ENCODE peak calls at places on chromosome 7, in nine cellular contexts. Y, R, W, I, F, H, L, M and E are unnamed samples.
A peak's percentile ranks its signal among the peaks of the same experiment; 100 is the strongest.

GRCh38 chr7:87875151-87876039 is 765 bp downstream of the SLC25A40 start:
- DNase-seq in Y (no peak), R (peak; percentile 41), W (no peak), I (no peak), F (peak; percentile 24), H (no peak), L (peak; percentile 63), M (no peak), E (no peak)

GRCh38 chr7:130324270-130324669 is 20.3 kb upstream of the CPA5 start:
- DNase-seq in Y (no peak), R (no peak), W (no peak), I (no peak), F (no peak), H (no peak), L (no peak), M (no peak), E (no peak)

GRCh38 chr7:73871163-73872011 is 10.4 kb downstream of the TMEM270 start:
- DNase-seq in Y (no peak), R (peak; percentile 26), W (no peak), I (peak; percentile 75), F (no peak), H (peak; percentile 38), L (no peak), M (no peak), E (no peak)

GRCh38 chr7:46386428-46387399 is 465.6 kb upstream of the IGFBP3 start:
- DNase-seq in Y (no peak), R (no peak), W (no peak), I (no peak), F (no peak), H (no peak), L (no peak), M (no peak), E (no peak)

GRCh38 chr7:108413782-108414492 is 42.3 kb downstream of the NRCAM start:
- DNase-seq in Y (no peak), R (no peak), W (no peak), I (no peak), F (no peak), H (no peak), L (no peak), M (no peak), E (no peak)

GRCh38 chr7:73429218-73429617 is 4.4 kb upstream of the FZD9 start:
- DNase-seq in Y (no peak), R (no peak), W (no peak), I (no peak), F (no peak), H (no peak), L (no peak), M (no peak), E (no peak)

GRCh38 chr7:21355406-21355874 is 72.4 kb upstream of the SP4 start:
- DNase-seq in Y (no peak), R (peak; percentile 33), W (no peak), I (no peak), F (no peak), H (peak; percentile 44), L (no peak), M (no peak), E (no peak)

GRCh38 chr7:45328397-45329080 is 170.9 kb downstream of the RAMP3 start:
- DNase-seq in Y (no peak), R (no peak), W (no peak), I (no peak), F (no peak), H (no peak), L (no peak), M (no peak), E (no peak)

GRCh38 chr7:17434191-17434590 is 135.7 kb downstream of the AHR start:
- DNase-seq in Y (no peak), R (no peak), W (no peak), I (no peak), F (no peak), H (no peak), L (no peak), M (no peak), E (no peak)

GRCh38 chr7:81924494-81924893 is 154.6 kb upstream of the HGF start:
- DNase-seq in Y (no peak), R (no peak), W (no peak), I (no peak), F (no peak), H (no peak), L (no peak), M (no peak), E (no peak)

GRCh38 chr7:4916115-4916514 is 32.6 kb upstream of the RADIL start:
- DNase-seq in Y (no peak), R (no peak), W (no peak), I (no peak), F (no peak), H (no peak), L (no peak), M (no peak), E (no peak)

GRCh38 chr7:56105508-56105907 is 768 bp downstream of the CHCHD2 start:
- DNase-seq in Y (no peak), R (peak; percentile 29), W (no peak), I (no peak), F (no peak), H (no peak), L (no peak), M (peak; percentile 39), E (no peak)

GRCh38 chr7:158110034-158110590 is 477.5 kb downstream of the PTPRN2 start:
- DNase-seq in Y (no peak), R (no peak), W (no peak), I (no peak), F (no peak), H (no peak), L (no peak), M (no peak), E (no peak)

GRCh38 chr7:132328760-132329159 is 247.5 kb downstream of the PLXNA4 start:
- DNase-seq in Y (no peak), R (no peak), W (no peak), I (no peak), F (no peak), H (no peak), L (no peak), M (no peak), E (no peak)

GRCh38 chr7:43108255-43109011 is 4.0 kb upstream of the HECW1 start:
- DNase-seq in Y (peak; percentile 69), R (peak; percentile 53), W (no peak), I (peak; percentile 81), F (peak; percentile 46), H (peak; percentile 74), L (no peak), M (peak; percentile 44), E (peak; percentile 45)

GRCh38 chr7:30925117-30925516 is 13.5 kb downstream of the AQP1 start:
- DNase-seq in Y (peak; percentile 30), R (no peak), W (no peak), I (no peak), F (no peak), H (no peak), L (no peak), M (no peak), E (no peak)

GRCh38 chr7:124765401-124766352 is at the start of gene GPR37:
- DNase-seq in Y (peak; percentile 78), R (peak; percentile 59), W (no peak), I (peak; percentile 92), F (peak; percentile 59), H (peak; percentile 79), L (peak; percentile 74), M (peak; percentile 32), E (peak; percentile 41)

GRCh38 chr7:9083837-9084236 is 650.4 kb downstream of the NXPH1 start:
- DNase-seq in Y (no peak), R (no peak), W (no peak), I (no peak), F (no peak), H (no peak), L (no peak), M (no peak), E (no peak)

GRCh38 chr7:102464577-102465280 is at the start of the genes ALKBH4 and LRWD1:
- DNase-seq in Y (peak; percentile 96), R (peak; percentile 95), W (peak; percentile 97), I (peak; percentile 100), F (peak; percentile 91), H (peak; percentile 100), L (peak; percentile 96), M (peak; percentile 76), E (peak; percentile 88)
- TF ChIP-seq POLR2AphosphoS5 in Y (no peak), R (peak; percentile 69), W (peak; percentile 80), I (peak; percentile 82), F (peak; percentile 79), H (peak; percentile 85), L (peak; percentile 76), M (peak; percentile 95), E (no peak)

DNA sequence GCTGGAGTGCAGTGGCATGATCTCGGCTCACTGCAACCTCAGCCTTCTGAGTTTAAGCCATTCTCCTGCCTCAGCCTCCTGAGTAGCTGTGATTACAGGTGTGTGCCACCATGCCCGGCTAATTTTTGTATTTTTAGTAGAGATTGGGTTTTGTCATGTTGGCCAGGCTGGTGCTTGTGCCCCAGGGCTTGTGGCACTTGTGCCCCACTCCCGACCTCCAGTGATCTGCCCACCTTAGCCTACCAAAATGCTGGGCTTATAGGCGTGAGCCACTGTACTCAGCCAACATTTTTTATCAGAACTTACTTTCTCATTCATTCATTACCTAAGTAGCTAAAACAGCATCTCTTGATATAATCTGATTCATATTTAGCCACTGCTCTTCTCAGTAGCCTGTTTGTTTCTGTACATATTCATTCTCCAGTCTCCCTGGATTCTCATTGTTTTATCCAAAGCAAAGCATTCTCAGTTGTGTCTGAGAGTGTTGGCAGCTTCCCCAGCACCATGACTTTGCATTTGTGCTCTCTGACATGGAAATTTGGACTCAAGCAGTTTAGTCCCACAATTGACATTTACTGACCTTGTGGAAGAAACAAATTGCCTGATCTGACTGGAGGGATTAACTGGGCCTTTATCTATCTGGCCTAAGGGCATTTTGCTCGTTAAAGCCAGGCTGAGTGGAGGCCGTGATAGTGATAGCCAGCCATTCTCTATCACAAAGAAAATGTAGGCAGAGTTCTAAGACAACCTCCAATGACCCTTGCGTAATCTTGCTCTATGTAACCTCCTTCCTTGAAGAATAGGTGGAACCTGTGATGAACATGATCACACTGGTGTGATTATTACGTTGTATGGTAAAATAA is 44.9 kb downstream of the AKR1B15 start:
- DNase-seq in Y (no peak), R (peak; percentile 41), W (no peak), I (no peak), F (peak; percentile 24), H (peak; percentile 36), L (peak; percentile 83), M (no peak), E (peak; percentile 54)
- H3K4me1 ChIP-seq in Y (peaks cover 17% of the 10 kb centered on the region), R (peaks cover 4% of the 10 kb centered on the region), W (peaks cover 12% of the 10 kb centered on the region), I (peaks cover 14% of the 10 kb centered on the region), F (no peaks in the 10 kb centered on the region), H (no peaks in the 10 kb centered on the region), L (peaks cover 20% of the 10 kb centered on the region), M (peaks cover 5% of the 10 kb centered on the region), E (no peaks in the 10 kb centered on the region)

GRCh38 chr7:25228386-25228785 is at the start of gene NPVF:
- DNase-seq in Y (no peak), R (no peak), W (no peak), I (no peak), F (no peak), H (no peak), L (no peak), M (no peak), E (no peak)
- TF ChIP-seq CTCF in Y (no peak), R (no peak), W (no peak), I (no peak), F (no peak), H (no peak), L (no peak), M (no peak), E (no peak)

DNA sequence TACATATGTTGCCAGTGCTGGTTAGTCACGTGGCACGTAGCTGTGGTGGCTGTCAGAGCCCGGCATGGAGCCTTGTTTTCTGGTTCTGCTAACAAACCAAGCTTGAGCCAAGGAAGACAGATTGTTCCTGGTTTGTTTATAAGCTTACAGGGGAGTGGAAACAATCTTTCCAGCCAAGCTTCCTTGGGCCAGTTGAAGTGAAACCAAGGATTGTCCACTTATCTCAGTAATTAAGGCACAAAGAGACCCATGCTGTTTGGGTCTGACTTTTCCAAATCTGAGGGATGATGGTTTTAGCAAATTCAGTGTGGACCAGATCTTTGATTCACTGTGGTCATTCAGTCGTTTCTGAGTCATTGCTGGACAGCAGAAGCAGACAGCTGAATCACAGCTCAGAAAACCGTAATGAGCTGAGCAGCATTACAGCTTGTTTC is 297.3 kb upstream of the COBL start:
- DNase-seq in Y (no peak), R (no peak), W (no peak), I (no peak), F (peak; percentile 47), H (no peak), L (peak; percentile 67), M (no peak), E (no peak)
- TF ChIP-seq POLR2AphosphoS5 in Y (no peak), R (no peak), W (no peak), I (no peak), F (peak; percentile 82), H (no peak), L (no peak), M (no peak), E (no peak)